ENCODE peak calls at places on chromosomes 16 and 17, in six cellular contexts. P is GM12878, Q is K562, U is HepG2, M is H1, S is GM12892. X is an unnamed sample.

GRCh38 chr16:85715169-85716015 is 26.6 kb upstream of the GINS2 start:
- DNase-seq in Q (no peak), P (no peak), M (no peak), S (no peak), U (no peak), X (no peak)

GRCh38 chr16:24045641-24046040 is 209.9 kb downstream of the PRKCB start:
- DNase-seq in U (no peak), Q (no peak), M (peak), P (no peak), S (no peak), X (no peak)

GRCh38 chr17:27240802-27241155 is 53.1 kb upstream of the WSB1 start:
- DNase-seq in U (no peak), M (no peak), P (no peak), Q (no peak), S (no peak), X (no peak)

GRCh38 chr16:86578056-86578455 is 293 bp upstream of the FOXL1 start:
- DNase-seq in Q (no peak), M (no peak), U (no peak), P (no peak), S (no peak), X (no peak)

GRCh38 chr16:1745900-1746692 is 25.2 kb downstream of the NME3 start:
- DNase-seq in P (no peak), Q (no peak), M (no peak), S (no peak), U (no peak), X (no peak)

GRCh38 chr16:371729-372521 is 1.6 kb upstream of the MRPL28 start:
- DNase-seq in M (no peak), S (no peak), P (no peak), Q (no peak), U (no peak), X (no peak)

GRCh38 chr17:8820311-8821010 is 21.3 kb upstream of the MFSD6L start:
- DNase-seq in P (no peak), M (no peak), U (no peak), Q (no peak), S (no peak), X (no peak)

GRCh38 chr17:36089888-36090836 is at the start of gene CCL3:
- DNase-seq in U (no peak), Q (no peak), S (peak), P (peak), M (no peak), X (peak)

GRCh38 chr17:6755731-6756184 is at the start of gene XAF1:
- DNase-seq in Q (no peak), P (peak), M (no peak), U (no peak), S (no peak), X (no peak)

GRCh38 chr17:72901098-72901497 is 191.4 kb downstream of the SLC39A11 start:
- DNase-seq in P (no peak), Q (peak), M (no peak), U (no peak), S (no peak), X (no peak)

GRCh38 chr16:9323170-9323569 is 231.7 kb downstream of the HAPSTR1 start:
- DNase-seq in M (no peak), P (no peak), Q (no peak), S (no peak), U (no peak), X (no peak)

GRCh38 chr17:69723741-69724140 is 309.2 kb downstream of the MAP2K6 start:
- DNase-seq in S (no peak), U (no peak), P (no peak), Q (no peak), M (no peak), X (no peak)

GRCh38 chr17:48139948-48140347 is 32.4 kb downstream of the SNX11 start:
- DNase-seq in P (no peak), U (no peak), S (no peak), M (no peak), Q (no peak), X (no peak)

GRCh38 chr17:83095016-83095415 is 15.6 kb downstream of the METRNL start:
- DNase-seq in U (no peak), Q (no peak), M (no peak), P (no peak), S (no peak), X (no peak)

GRCh38 chr16:66858740-66859396 is 14.7 kb downstream of the CA7 start:
- DNase-seq in U (no peak), M (no peak), P (no peak), Q (no peak), S (no peak), X (no peak)

GRCh38 chr17:15451681-15452080 is 15.7 kb downstream of the CDRT4 start:
- DNase-seq in M (no peak), Q (no peak), S (no peak), P (no peak), U (no peak), X (no peak)

GRCh38 chr17:44360826-44361225 is 2.8 kb downstream of the FAM171A2 start:
- DNase-seq in M (no peak), Q (peak), P (no peak), U (no peak), S (no peak), X (no peak)

GRCh38 chr17:74972107-74972972 is at the start of gene HID1:
- DNase-seq in P (no peak), M (no peak), S (peak), Q (peak), U (peak), X (peak)

GRCh38 chr16:75011634-75012307 is 12.9 kb downstream of the ZNRF1 start:
- DNase-seq in Q (no peak), U (no peak), P (peak), S (no peak), M (no peak), X (no peak)

GRCh38 chr17:56834380-56835258 is 668 bp downstream of the DGKE start:
- DNase-seq in P (peak), S (peak), M (peak), Q (peak), U (peak), X (peak)

GRCh38 chr16:62869837-62870236 is 833.6 kb upstream of the CDH8 start:
- DNase-seq in M (no peak), S (no peak), P (peak), Q (no peak), U (no peak), X (no peak)

GRCh38 chr17:35088647-35088910 is 25.1 kb upstream of the RFFL start:
- DNase-seq in P (no peak), U (no peak), S (no peak), M (no peak), Q (peak), X (no peak)

GRCh38 chr17:50027639-50028206 is 28.2 kb upstream of the ITGA3 start:
- DNase-seq in U (no peak), Q (no peak), S (no peak), P (no peak), M (no peak), X (no peak)

GRCh38 chr16:23690771-23691482 is 12.2 kb downstream of the PLK1 start:
- DNase-seq in M (no peak), P (no peak), Q (no peak), S (no peak), U (no peak), X (no peak)

GRCh38 chr17:40121886-40122465 is at the start of gene MSL1:
- DNase-seq in S (peak), M (no peak), Q (peak), U (peak), P (no peak), X (peak)

GRCh38 chr17:41500131-41500911 is 5.1 kb downstream of the KRT13 start:
- DNase-seq in P (no peak), M (no peak), U (no peak), Q (peak), S (no peak), X (no peak)

GRCh38 chr17:50269477-50270429 is 4.5 kb upstream of the TMEM92 start:
- DNase-seq in S (peak), P (peak), U (peak), M (no peak), Q (peak), X (peak)

GRCh38 chr17:80839401-80839800 is 152.2 kb upstream of the CHMP6 start:
- DNase-seq in P (no peak), Q (no peak), M (no peak), U (no peak), S (no peak), X (no peak)

GRCh38 chr17:10618202-10618635 is 38.9 kb downstream of the MYH3 start:
- DNase-seq in Q (peak), S (peak), P (no peak), M (peak), U (peak), X (peak)

GRCh38 chr17:31859487-31860008 is 504 bp upstream of the COPRS start:
- DNase-seq in M (no peak), P (no peak), S (no peak), U (no peak), Q (no peak), X (no peak)

GRCh38 chr17:32881054-32881453 is 4.1 kb upstream of the MYO1D start:
- DNase-seq in S (no peak), U (no peak), M (no peak), Q (no peak), P (no peak), X (no peak)
- TF ChIP-seq POLR2A in S (no peak), U (no peak), M (no peak), Q (no peak), P (no peak), X (no peak)

GRCh38 chr17:230371-230770 is 48.9 kb upstream of the DOC2B start:
- DNase-seq in U (no peak), Q (no peak), P (no peak), M (no peak), S (no peak), X (no peak)

GRCh38 chr17:228223-228615 is 46.8 kb upstream of the DOC2B start:
- DNase-seq in Q (no peak), U (no peak), S (no peak), M (no peak), P (no peak), X (no peak)

GRCh38 chr17:229945-230235 is 48.4 kb upstream of the DOC2B start:
- DNase-seq in S (no peak), Q (no peak), M (no peak), P (no peak), U (no peak), X (no peak)

GRCh38 chr17:227581-228222 is 46.3 kb upstream of the DOC2B start:
- DNase-seq in S (no peak), P (no peak), U (no peak), M (no peak), Q (no peak), X (no peak)

DNA sequence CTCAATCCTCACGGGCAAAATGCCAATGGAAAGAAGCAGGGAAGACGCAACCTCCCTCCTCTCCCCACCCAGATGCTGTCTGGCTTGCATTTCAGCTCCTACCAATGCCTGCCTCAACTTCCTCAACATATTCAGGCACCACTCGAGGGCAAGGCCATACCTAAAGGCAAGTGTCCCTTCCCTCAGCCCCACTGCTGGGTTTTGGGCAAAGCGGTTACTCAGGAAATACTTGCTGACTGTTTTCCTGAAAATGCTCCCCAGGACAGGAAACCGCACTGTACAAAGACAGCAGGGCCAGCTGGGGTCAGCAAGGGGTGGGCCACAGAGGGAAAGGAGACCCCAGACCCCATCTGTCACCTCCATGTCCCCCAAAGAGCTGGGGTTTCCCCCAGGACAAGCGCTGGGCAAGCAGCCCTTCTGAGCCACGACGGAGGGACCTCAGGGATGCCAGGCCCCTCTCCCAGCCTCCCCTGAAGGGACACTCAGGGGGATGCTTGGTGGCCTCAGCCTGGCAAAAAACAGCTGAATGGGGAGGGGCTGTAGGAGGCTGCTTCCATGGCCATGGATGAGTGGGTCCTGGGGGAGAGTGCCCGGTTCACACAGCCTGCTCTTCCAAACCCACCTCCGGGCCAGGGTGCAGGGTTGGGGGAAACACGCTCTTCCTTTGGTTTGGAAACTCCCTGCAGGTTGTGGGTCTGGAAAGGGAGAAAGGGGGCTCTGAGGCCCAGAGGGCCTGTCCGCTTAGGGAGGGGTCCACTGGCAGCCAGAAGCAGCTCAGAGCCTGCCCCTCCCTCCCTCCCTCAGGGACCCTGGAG is 47.9 kb upstream of the DOC2B start:
- DNase-seq in M (no peak), Q (no peak), P (no peak), S (no peak), U (no peak), X (no peak)
- TF ChIP-seq TAF1 in M (no peak), Q (no peak), P (no peak), S (no peak), U (no peak), X (no peak)

GRCh38 chr17:37741334-37742113 is 3.3 kb downstream of the HNF1B start:
- DNase-seq in S (no peak), M (no peak), Q (no peak), U (no peak), P (no peak), X (no peak)
- TF ChIP-seq POLR2A in S (no peak), M (no peak), Q (no peak), U (peak), P (no peak), X (no peak)

GRCh38 chr16:19008770-19009169 is 25.0 kb downstream of the TMC7 start:
- DNase-seq in Q (no peak), M (no peak), S (no peak), P (no peak), U (peak), X (no peak)
- TF ChIP-seq TAF1 in Q (no peak), M (no peak), S (no peak), P (no peak), U (no peak), X (no peak)

DNA sequence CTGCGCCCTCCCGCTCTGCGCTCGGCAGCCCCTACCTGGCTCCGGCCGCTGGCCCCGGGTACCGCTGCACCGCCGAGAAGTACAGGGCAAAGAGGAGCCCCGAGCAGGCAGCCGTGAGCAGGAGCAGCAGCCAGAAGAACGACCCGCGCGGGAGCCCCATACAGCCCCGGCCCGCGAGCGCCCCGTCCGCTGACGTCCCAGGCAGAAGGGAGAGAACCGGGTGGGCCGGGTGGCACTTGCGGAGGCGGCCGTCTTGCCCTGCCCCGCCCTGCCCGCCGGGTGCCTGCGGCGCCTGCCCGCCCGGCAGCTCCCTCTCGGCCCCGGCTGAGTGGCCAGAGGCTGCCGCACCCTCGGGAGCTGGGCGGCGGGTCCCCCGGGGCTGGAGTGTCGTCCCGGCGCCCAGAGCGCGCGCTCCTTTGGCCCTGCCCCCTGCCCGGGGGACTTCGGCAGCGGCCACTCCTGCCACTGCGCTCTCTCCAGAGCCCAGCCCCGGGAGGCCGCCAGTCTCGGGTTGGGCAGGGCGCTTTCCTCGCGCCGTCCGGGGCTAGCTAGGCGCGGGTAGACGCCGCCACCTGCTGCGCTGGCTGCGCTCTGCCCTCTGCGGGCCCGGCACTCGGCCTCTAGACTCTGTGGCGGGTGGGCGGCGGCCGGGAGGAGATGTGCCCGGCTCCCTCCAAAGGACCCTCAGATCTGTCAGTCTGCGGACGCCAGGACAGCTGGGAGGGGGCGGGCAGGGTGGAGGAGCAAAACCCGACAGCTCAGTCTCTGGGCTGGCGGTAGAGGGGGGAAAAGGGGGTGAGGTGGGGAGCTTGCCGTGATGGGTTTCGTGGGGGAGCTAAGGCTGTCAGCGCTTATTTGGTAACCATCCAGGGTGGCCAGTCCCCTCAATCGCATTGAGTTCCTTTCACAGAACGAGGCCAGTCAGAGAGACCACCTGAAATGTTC is at the start of gene ST6GALNAC2:
- DNase-seq in P (no peak), S (no peak), U (peak), Q (peak), M (no peak), X (no peak)
- TF ChIP-seq POLR2A in P (no peak), S (no peak), U (no peak), Q (no peak), M (no peak), X (no peak)

X was measured in GM12891.